ENCODE peak calls at places on chromosomes 16 and 17, in eight cellular contexts. C is Peyer's patch, F is suprapubic skin, M is stomach, U is breast epithelium, O is GM12891, H is K562, D is A549. R is an unnamed sample.

GRCh38 chr17:43907425-43907981 is at the start of gene MPP2:
- DNase-seq in H (peak), U (no peak), O (peak), F (peak), D (peak), C (peak), M (peak), R (peak)

GRCh38 chr17:280216-280615 is 72.4 kb downstream of the RPH3AL start:
- DNase-seq in U (no peak), C (no peak), H (no peak), M (peak), F (no peak), D (no peak), O (no peak), R (no peak)

GRCh38 chr16:27972500-27972899 is 91.0 kb downstream of the GSG1L start:
- DNase-seq in D (peak), H (peak), U (no peak), M (no peak), F (no peak), O (peak), C (no peak), R (peak)

GRCh38 chr17:13885953-13886889 is 183.1 kb upstream of the COX10 start:
- DNase-seq in O (no peak), F (no peak), C (no peak), M (no peak), U (no peak), D (no peak), H (no peak), R (no peak)

GRCh38 chr17:8912060-8912981 is 44.8 kb upstream of the PIK3R6 start:
- DNase-seq in F (no peak), C (no peak), U (no peak), H (no peak), M (no peak), O (no peak), D (no peak), R (no peak)

GRCh38 chr17:77325826-77326581 is 185.2 kb downstream of the SEC14L1 start:
- DNase-seq in H (no peak), C (peak), U (peak), D (no peak), O (no peak), F (peak), M (peak), R (no peak)

GRCh38 chr16:20203277-20203676 is 124.0 kb downstream of the GP2 start:
- DNase-seq in M (no peak), O (no peak), H (no peak), D (no peak), U (no peak), C (no peak), F (no peak), R (no peak)

GRCh38 chr17:66538776-66539175 is 236.4 kb downstream of the PRKCA start:
- DNase-seq in C (no peak), M (no peak), O (no peak), D (no peak), U (no peak), H (no peak), F (no peak), R (no peak)

GRCh38 chr17:77316191-77316641 is 175.4 kb downstream of the SEC14L1 start:
- DNase-seq in O (no peak), C (no peak), F (peak), D (peak), H (no peak), U (no peak), M (no peak), R (no peak)

DNA sequence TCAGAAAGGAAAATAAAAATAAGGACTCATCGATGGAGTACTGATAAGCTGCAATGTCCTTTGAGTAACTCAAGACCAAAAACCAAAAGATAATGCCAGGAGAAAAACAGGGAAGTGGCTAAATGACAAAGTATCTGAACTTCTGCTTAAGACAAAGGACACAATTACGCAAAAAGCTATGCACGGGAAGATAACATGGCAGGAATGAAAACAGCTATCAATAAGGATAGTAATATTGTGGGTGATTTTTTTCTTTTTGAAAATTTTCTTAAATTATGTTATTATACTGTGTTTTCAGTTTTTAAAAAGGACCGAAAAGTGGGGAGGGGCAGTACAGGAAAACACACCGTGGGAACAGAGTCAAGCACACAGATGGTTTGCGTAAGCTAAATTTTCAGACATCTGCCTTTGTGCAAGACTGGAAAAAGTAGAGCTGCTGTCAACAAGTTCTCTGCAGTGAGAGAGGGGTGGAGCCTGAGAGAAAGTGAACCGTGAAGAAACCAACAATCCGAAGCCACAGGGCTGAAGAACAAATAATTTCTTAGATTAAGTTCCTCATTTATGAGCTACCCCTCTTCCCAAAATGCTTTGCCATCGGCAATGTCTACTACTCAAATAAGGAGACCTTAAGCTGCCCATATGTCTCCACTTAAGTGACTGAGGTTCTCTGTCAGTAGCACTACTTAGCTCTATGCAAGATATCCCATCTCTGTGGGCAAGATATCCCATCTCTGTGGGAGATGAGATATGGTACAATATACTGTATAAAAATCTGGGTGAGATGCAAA is 99.9 kb upstream of the CORO6 start:
- DNase-seq in C (peak), M (no peak), O (no peak), H (peak), D (no peak), F (no peak), U (no peak), R (peak)
- TF ChIP-seq POLR2A in C (no peak), M (no peak), O (peak), H (no peak), D (no peak), F (no peak), U (no peak), R (no peak)

DNA sequence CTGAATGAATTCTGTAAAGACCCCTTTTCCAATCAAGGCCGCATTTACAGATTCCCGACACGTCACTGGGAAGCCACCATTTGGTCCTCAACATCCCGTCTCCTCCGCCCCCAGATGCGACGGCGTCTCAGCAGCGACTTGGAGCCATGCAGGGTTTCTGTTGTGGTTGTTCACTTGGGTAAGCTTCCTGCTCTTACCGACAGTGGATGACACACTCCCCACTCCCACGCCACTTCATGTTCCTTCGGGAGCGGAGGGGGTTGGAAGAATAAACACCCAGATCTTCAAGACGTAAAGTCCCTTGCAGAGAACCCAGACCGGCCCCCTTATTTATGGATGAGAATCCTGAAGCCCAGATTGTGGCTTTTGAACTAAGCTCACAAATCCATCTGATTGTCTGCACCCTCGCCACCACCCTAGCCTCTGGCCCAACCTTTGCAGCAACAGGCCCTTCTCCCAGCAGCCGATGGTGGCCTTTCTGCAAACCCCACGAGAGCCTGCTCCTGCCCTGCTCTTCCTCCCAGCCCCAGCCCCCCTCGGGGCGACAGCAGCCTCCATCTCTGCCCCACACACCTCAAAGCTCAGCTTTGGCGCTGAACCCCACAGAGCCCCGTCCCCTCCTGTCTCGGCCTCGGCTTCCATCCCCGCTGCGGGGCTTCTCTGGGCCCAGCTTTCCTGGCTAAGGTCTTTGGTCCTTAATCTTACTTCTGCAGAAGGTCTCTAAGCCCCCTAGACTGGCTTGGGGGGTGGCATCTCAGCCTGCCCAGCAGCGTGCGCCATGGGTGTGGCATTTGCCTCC is 19.0 kb upstream of the OSGIN1 start:
- DNase-seq in O (no peak), H (no peak), U (no peak), F (no peak), D (no peak), M (no peak), C (no peak), R (no peak)
- TF ChIP-seq POLR2A in O (no peak), H (no peak), U (no peak), F (no peak), D (no peak), M (no peak), C (no peak), R (no peak)

DNA sequence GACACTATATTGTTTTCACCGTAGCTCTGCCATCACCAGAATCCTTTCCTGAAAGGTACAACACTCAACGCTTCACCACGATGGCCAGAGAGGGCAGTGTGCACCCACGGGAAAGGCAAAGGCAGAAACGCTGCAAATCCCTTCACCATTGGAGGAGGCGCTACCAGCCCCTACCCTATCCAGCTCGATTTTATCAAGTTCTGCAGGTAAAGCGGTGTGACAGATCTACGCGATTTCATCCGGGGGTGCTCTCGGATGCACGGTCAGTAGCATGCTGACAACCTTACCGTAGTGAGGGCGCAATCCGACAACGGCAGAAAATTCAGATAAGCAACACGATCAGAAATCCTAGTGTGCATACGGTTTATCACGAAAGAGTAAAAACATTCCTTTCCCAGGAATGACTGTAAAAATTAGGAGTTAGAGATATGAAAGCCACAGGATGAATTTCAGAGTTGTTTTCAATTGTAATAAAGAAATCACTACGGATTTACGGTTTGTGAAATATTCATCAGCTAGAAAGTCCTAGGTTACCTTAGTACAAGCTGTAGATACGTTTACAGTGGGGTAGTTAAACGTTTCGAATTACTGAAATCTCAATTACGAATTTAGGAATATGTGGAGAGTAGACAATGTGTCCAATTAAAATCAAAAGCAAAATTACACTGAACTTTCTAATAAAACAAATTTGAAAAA is 1.8 kb downstream of the NETO2 start:
- DNase-seq in O (peak), H (peak), F (peak), C (peak), U (peak), M (peak), D (peak), R (peak)
- TF ChIP-seq POLR2A in O (peak), H (no peak), F (no peak), C (no peak), U (no peak), M (no peak), D (no peak), R (no peak)

GRCh38 chr17:58344047-58344790 is 7.8 kb downstream of the SUPT4H1 start:
- DNase-seq in F (peak), O (peak), U (no peak), M (peak), H (no peak), C (peak), D (no peak), R (no peak)
- TF ChIP-seq POLR2A in F (no peak), O (peak), U (no peak), M (no peak), H (peak), C (no peak), D (no peak), R (peak)

DNA sequence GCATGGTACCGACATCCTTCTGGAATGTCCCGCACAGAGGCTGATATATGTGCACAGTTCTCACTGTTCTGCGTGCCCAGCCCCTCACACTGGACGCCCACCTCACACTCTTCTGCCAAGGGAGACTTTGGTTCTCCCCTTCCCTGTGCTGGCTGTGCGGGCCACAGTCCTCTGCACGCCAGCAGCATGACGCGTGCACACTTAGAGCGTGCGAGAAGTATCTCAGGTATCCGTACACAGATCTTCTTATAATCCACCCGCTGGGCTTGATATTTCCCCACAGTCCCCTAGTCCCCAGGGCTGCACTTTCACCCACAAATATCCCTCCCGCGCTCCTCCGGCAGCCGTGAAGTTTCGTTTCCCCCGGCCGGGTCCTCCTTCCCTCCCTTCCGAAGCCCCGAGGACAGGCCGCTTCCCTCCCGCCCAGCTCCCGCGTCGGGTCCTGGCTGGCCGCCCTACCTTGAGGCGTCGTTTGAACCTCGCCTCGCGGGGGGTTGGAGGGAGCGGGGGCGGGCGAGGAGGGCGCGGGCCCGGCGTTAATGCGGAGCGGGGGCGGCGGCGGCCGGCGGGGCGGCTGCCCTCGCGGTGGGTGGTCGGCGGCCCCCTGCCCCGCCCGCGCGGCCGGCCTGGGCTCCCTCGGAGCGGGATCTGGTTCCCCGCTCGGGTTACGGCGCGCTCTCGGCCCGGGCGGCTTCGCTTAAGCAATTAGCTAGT is 5.0 kb upstream of the FOXF1 start:
- DNase-seq in C (no peak), U (no peak), F (no peak), H (peak), O (no peak), M (no peak), D (no peak), R (no peak)
- TF ChIP-seq POLR2A in C (no peak), U (no peak), F (no peak), H (no peak), O (no peak), M (no peak), D (no peak), R (no peak)

DNA sequence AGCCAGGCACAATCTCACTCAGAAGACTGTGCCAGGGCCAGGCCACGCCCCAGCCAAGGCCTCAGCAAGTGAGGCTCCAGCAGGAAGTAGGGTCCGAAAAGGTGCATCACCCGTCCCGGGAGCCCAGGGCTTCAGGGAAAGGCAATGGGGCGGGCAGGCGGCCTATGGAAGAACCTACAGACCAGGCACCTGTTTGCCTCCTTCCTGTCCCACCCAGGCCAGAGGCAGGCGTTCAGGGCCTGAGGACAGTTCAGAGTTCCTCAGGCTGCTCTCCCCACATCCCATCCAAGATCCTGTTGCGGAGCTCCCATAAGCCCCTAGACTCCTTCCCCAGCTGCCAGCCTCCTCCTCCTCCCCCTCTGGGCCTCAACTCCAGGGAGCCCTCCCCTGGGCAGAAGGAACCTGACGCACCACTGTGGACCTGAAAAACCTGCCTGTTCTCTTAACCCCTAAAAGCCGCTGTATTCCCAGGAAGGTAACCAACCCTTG is 2.3 kb downstream of the CLUH start:
- DNase-seq in M (peak), F (peak), O (no peak), U (peak), C (peak), D (peak), H (no peak), R (peak)
- TF ChIP-seq POLR2A in M (no peak), F (no peak), O (no peak), U (no peak), C (peak), D (no peak), H (no peak), R (no peak)

DNA sequence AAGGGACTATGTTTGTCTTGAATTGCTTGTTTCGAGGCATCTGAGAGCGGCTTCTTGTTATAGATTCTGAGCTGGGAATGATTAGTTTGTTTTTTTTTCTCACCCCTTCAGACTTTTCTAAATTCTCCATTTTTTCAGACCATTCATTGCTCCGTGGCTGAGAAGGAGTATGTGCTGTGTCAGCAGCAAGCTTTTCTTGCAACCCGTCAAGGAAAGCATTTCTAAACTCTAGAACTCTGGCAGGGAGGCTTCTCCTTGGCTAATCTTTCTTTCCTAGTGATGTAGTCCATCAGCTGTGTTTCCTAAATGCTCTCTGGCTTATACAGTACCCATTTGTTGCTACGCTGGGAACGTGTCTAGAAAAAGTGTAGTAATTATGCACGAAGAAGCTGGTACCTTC is 133.5 kb downstream of the FTO start:
- DNase-seq in U (no peak), O (no peak), F (no peak), H (no peak), M (no peak), D (no peak), C (no peak), R (no peak)
- TF ChIP-seq POLR2A in U (no peak), O (no peak), F (no peak), H (no peak), M (no peak), D (no peak), C (no peak), R (no peak)

GRCh38 chr17:16158721-16159120 is 56.6 kb downstream of the NCOR1 start:
- DNase-seq in U (no peak), O (no peak), F (no peak), C (no peak), D (no peak), H (no peak), M (no peak), R (peak)
- TF ChIP-seq POLR2A in U (no peak), O (no peak), F (no peak), C (no peak), D (no peak), H (no peak), M (no peak), R (no peak)

GRCh38 chr16:87855852-87856715 is 13.2 kb downstream of the SLC7A5 start:
- DNase-seq in C (peak), F (no peak), H (no peak), U (no peak), D (peak), O (no peak), M (peak), R (peak)
- TF ChIP-seq POLR2A in C (peak), F (no peak), H (no peak), U (no peak), D (no peak), O (no peak), M (no peak), R (peak)

DNA sequence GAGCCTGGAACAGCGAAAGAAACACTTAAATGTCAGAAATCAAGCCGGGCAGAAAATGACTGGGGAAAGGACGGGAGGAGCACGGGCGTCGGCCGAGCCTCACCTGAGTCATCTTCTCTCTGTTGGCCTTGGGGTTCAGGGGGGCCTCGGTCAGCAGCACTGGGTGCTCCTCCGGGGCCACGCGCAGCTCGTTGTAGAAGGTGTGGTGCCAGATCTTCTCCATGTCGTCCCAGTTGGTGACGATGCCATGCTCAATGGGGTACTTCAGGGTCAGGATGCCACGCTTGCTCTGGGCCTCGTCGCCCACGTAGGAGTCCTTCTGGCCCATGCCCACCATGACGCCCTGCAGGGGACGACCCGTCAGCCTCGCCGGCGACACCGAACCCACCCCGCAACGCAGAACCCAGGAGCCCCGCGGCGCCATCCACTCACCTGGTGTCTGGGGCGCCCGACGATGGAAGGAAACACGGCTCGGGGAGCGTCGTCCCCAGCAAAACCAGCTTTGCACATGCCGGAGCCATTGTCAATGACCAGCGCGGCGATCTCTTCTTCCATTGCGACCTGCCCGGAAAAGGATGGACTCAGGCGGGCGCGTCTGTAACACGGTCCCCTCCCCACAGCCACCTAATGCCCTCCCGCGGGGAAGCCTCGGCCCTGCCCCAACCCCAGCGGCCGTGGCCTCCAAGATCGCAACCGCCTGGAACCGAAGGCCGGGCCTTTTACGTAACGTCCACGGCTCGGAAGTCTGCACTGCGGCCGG is 619 bp downstream of the ACTG1 start:
- DNase-seq in O (no peak), M (no peak), U (no peak), F (no peak), D (peak), H (no peak), C (no peak), R (peak)
- TF ChIP-seq POLR2A in O (peak), M (no peak), U (no peak), F (no peak), D (peak), H (peak), C (no peak), R (no peak)

R was measured in erythroblast.